ENCODE peak calls at places on chromosomes 7 and 10, in ten cellular contexts. O, T, K, F, P, E, I, M, W and Q are unnamed samples.

GRCh38 chr10:84204122-84204521 is 9.8 kb downstream of the CDHR1 start:
- DNase-seq in O (no peak), T (no peak), K (no peak), F (no peak), P (no peak), E (no peak), I (peak; percentile 28), M (peak; percentile 74), W (no peak), Q (no peak)

GRCh38 chr7:25716421-25716820 is 435.6 kb upstream of the NFE2L3 start:
- DNase-seq in O (no peak), T (no peak), K (no peak), F (no peak), P (no peak), E (no peak), I (no peak), M (no peak), W (no peak), Q (no peak)

GRCh38 chr7:152583006-152583405 is 92.9 kb downstream of the XRCC2 start:
- DNase-seq in O (no peak), T (no peak), K (no peak), F (no peak), P (no peak), E (no peak), I (no peak), M (no peak), W (no peak), Q (no peak)

GRCh38 chr7:65980478-65981250 is 1.3 kb downstream of the GUSB start:
- DNase-seq in O (peak; percentile 54), T (no peak), K (peak; percentile 70), F (peak; percentile 28), P (peak; percentile 67), E (peak; percentile 69), I (peak; percentile 56), M (peak; percentile 86), W (peak; percentile 63), Q (no peak)

GRCh38 chr10:63114031-63114814 is 18.9 kb upstream of the NRBF2 start:
- DNase-seq in O (no peak), T (peak; percentile 87), K (no peak), F (no peak), P (no peak), E (peak; percentile 70), I (no peak), M (no peak), W (no peak), Q (no peak)

GRCh38 chr7:55550010-55550409 is 22.3 kb downstream of the VOPP1 start:
- DNase-seq in O (no peak), T (no peak), K (no peak), F (no peak), P (no peak), E (no peak), I (no peak), M (no peak), W (no peak), Q (no peak)

GRCh38 chr7:101779267-101779666 is 38.2 kb upstream of the CUX1 start:
- DNase-seq in O (no peak), T (no peak), K (no peak), F (no peak), P (no peak), E (no peak), I (no peak), M (no peak), W (no peak), Q (no peak)

GRCh38 chr10:70562036-70562710 is 40.4 kb downstream of the PRF1 start:
- DNase-seq in O (no peak), T (no peak), K (no peak), F (no peak), P (no peak), E (no peak), I (no peak), M (no peak), W (no peak), Q (no peak)

GRCh38 chr10:3825244-3825643 is 40.2 kb upstream of the KLF6 start:
- DNase-seq in O (no peak), T (peak; percentile 73), K (no peak), F (no peak), P (no peak), E (no peak), I (no peak), M (no peak), W (no peak), Q (no peak)

GRCh38 chr7:115477193-115477651 is 553.3 kb downstream of the TFEC start:
- DNase-seq in O (no peak), T (no peak), K (no peak), F (no peak), P (peak; percentile 8), E (peak; percentile 45), I (no peak), M (no peak), W (no peak), Q (peak; percentile 13)

GRCh38 chr10:126062132-126063032 is 166.0 kb downstream of the FANK1 start:
- DNase-seq in O (no peak), T (peak; percentile 97), K (no peak), F (no peak), P (no peak), E (peak; percentile 96), I (no peak), M (no peak), W (no peak), Q (no peak)

GRCh38 chr10:110993024-110993693 is 73.8 kb downstream of the SHOC2 start:
- DNase-seq in O (peak; percentile 81), T (peak; percentile 90), K (no peak), F (peak; percentile 12), P (no peak), E (no peak), I (no peak), M (no peak), W (no peak), Q (no peak)

GRCh38 chr7:127954371-127954770 is 76.9 kb downstream of the LRRC4 start:
- DNase-seq in O (no peak), T (no peak), K (no peak), F (no peak), P (no peak), E (no peak), I (no peak), M (no peak), W (no peak), Q (no peak)

GRCh38 chr10:112311481-112311880 is 28.3 kb downstream of the TECTB start:
- DNase-seq in O (no peak), T (no peak), K (no peak), F (no peak), P (no peak), E (no peak), I (no peak), M (no peak), W (no peak), Q (no peak)

GRCh38 chr7:149027055-149027454 is 1.2 kb downstream of the PDIA4 start:
- DNase-seq in O (no peak), T (no peak), K (no peak), F (no peak), P (no peak), E (no peak), I (peak; percentile 58), M (peak; percentile 45), W (no peak), Q (no peak)

GRCh38 chr7:105218939-105219770 is 169.6 kb downstream of the SRPK2 start:
- DNase-seq in O (no peak), T (peak; percentile 61), K (no peak), F (no peak), P (no peak), E (no peak), I (no peak), M (no peak), W (no peak), Q (no peak)

GRCh38 chr7:7181519-7182155 is 707 bp upstream of the C1GALT1 start:
- DNase-seq in O (no peak), T (no peak), K (peak; percentile 46), F (peak; percentile 20), P (peak; percentile 44), E (peak; percentile 35), I (peak; percentile 93), M (peak; percentile 51), W (peak; percentile 31), Q (peak; percentile 55)

GRCh38 chr10:15384154-15384553 is 13.1 kb upstream of the FAM171A1 start:
- DNase-seq in O (no peak), T (peak; percentile 24), K (no peak), F (no peak), P (no peak), E (no peak), I (no peak), M (no peak), W (no peak), Q (no peak)

GRCh38 chr10:124150807-124151417 is 57.5 kb upstream of the CHST15 start:
- DNase-seq in O (no peak), T (no peak), K (no peak), F (no peak), P (no peak), E (no peak), I (no peak), M (no peak), W (no peak), Q (no peak)

GRCh38 chr10:21516270-21517131 is 9.0 kb downstream of the SKIDA1 start:
- DNase-seq in O (peak; percentile 27), T (peak; percentile 56), K (peak; percentile 55), F (no peak), P (peak; percentile 67), E (peak; percentile 74), I (peak; percentile 68), M (no peak), W (peak; percentile 67), Q (no peak)

GRCh38 chr10:132248455-132249231 is 59.1 kb downstream of the STK32C start:
- DNase-seq in O (peak; percentile 68), T (peak; percentile 9), K (peak; percentile 84), F (no peak), P (peak; percentile 82), E (peak; percentile 45), I (peak; percentile 70), M (peak; percentile 92), W (peak; percentile 82), Q (no peak)

GRCh38 chr10:127228195-127228785 is 31.9 kb upstream of the INSYN2A start:
- DNase-seq in O (no peak), T (no peak), K (no peak), F (no peak), P (no peak), E (no peak), I (peak; percentile 2), M (no peak), W (no peak), Q (no peak)